ENCODE peak calls at places on chromosomes 16 and 17, in six cellular contexts. W, C, H, K, A and J are unnamed samples.

GRCh38 chr17:6755281-6755680 is 565 bp upstream of the XAF1 start:
- DNase-seq in H (peak), A (peak), C (no peak), K (no peak), W (no peak), J (no peak)

GRCh38 chr16:51982715-51983680 is 563.9 kb downstream of the TOX3 start:
- DNase-seq in W (peak), C (peak), A (peak), K (no peak), H (peak), J (peak)

GRCh38 chr17:8417806-8418205 is 17.9 kb upstream of the NDEL1 start:
- DNase-seq in K (no peak), W (no peak), A (no peak), H (no peak), C (no peak), J (no peak)

GRCh38 chr16:80113876-80114574 is 426.8 kb upstream of the DYNLRB2 start:
- DNase-seq in A (no peak), W (no peak), C (no peak), H (no peak), K (peak), J (no peak)

GRCh38 chr16:53153130-53153529 is 98.3 kb downstream of the CHD9 start:
- DNase-seq in A (no peak), W (no peak), K (no peak), C (no peak), H (no peak), J (no peak)

GRCh38 chr16:54268766-54269165 is 17.8 kb downstream of the IRX3 start:
- DNase-seq in W (no peak), K (no peak), H (no peak), A (no peak), C (no peak), J (no peak)

GRCh38 chr17:77320046-77320445 is 179.3 kb downstream of the SEC14L1 start:
- DNase-seq in A (peak), K (no peak), H (peak), W (no peak), C (peak), J (peak)

GRCh38 chr17:56434610-56435009 is 158.9 kb upstream of the NOG start:
- DNase-seq in C (no peak), A (no peak), H (no peak), W (no peak), K (no peak), J (no peak)

GRCh38 chr17:40779181-40779909 is 3.0 kb downstream of the KRT27 start:
- DNase-seq in A (no peak), K (no peak), C (no peak), W (no peak), H (no peak), J (no peak)

GRCh38 chr17:53313746-53314145 is 509.0 kb upstream of the KIF2B start:
- DNase-seq in W (no peak), A (peak), H (peak), K (no peak), C (no peak), J (peak)

GRCh38 chr17:47822785-47823184 is 1.2 kb upstream of the OSBPL7 start:
- DNase-seq in C (peak), W (no peak), K (no peak), H (no peak), A (no peak), J (no peak)

GRCh38 chr17:47823519-47823918 is 1.9 kb upstream of the OSBPL7 start:
- DNase-seq in W (no peak), K (no peak), A (no peak), C (no peak), H (no peak), J (no peak)

GRCh38 chr17:47821031-47821423 is 567 bp downstream of the OSBPL7 start:
- DNase-seq in K (no peak), H (no peak), C (peak), W (no peak), A (no peak), J (no peak)

GRCh38 chr17:47820023-47820789 is 1.4 kb downstream of the OSBPL7 start:
- DNase-seq in K (no peak), H (no peak), A (no peak), C (peak), W (no peak), J (no peak)

DNA sequence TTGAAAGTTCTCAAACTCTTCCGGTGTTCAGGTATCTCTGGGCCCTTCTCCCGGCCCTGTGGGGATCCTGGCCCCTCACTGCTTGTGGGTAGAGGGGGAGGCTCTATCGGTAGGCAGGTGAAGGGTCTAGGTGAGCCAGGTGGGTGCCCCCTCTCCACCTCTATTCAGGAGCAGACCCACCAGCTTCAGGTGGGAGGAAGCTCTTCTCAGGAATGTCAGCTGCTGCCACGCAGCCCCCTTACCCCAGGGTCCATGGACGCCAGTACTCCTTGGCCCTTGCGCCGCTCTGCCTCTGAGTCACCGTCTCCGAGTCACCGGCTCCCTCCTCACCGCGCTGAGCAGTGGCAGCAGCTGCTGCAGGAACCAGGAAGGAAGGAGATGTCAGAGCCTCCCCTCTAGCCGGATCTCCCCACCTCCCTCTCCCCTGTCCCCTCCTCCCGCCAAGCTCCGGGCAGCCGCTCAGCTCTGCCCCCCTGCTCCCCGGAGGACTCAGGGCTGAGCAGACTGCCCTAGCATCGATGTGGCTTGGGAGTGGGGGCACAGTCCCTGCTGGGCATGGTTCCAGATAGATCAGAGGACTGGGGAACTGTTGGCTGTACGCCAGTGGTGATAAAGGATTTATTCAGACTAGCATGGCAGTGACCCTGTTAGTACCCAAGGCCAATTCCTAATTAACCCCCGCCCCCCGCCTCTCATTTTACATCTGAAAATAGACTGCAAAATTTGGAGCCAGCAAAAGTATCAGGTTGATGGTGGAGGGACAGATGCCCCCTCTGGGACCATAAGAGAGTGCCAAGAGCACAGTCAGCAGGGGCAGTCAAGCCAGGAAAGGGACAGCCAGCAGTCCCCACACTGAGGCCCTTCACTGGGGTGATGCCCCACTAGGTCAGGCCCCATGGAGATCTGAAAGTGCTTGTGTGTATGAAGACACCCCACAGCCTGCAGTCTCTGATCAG is at the start of gene OSBPL7:
- DNase-seq in C (peak), W (peak), H (peak), K (peak), A (peak), J (peak)
- TF ChIP-seq CTCF in C (no peak), W (peak), H (peak), K (no peak), A (peak), J (no peak)

GRCh38 chr17:66088173-66088572 is 103.8 kb downstream of the CEP112 start:
- DNase-seq in C (no peak), H (no peak), A (no peak), W (no peak), K (no peak), J (no peak)
- TF ChIP-seq CTCF in C (no peak), H (no peak), A (no peak), W (no peak), K (no peak), J (no peak)

DNA sequence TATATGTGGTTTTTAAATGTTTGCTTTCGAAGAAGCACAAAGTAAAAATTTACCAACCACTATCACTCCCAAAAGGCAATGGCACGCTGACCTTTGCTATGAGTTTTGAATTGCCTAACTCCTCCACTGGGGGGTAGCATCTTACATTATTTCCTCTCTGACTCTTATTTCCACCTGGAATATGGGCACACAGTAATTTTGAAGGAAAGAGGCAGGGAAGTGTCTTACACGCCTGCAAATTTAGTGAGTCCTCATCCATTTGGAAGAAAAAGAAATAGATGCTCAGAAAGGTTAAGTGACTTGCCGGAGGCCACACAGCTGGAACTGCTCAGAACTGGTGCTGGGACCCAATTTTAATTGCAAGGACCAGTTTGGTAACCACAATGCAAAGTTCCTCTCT is 29.9 kb upstream of the IRX6 start:
- DNase-seq in A (no peak), H (no peak), C (no peak), W (no peak), K (no peak), J (no peak)
- TF ChIP-seq CTCF in A (no peak), H (no peak), C (peak), W (no peak), K (no peak), J (no peak)

GRCh38 chr16:89701425-89702406 is at the start of gene SPATA2L:
- DNase-seq in K (peak), H (peak), A (peak), W (peak), C (peak), J (peak)
- TF ChIP-seq CTCF in K (no peak), H (no peak), A (no peak), W (peak), C (no peak), J (no peak)

GRCh38 chr16:81526935-81527334 is 82.3 kb downstream of the CMIP start:
- DNase-seq in W (no peak), K (peak), H (peak), C (peak), A (peak), J (peak)

GRCh38 chr16:81528258-81528657 is 83.7 kb downstream of the CMIP start:
- DNase-seq in K (no peak), A (no peak), C (no peak), H (no peak), W (no peak), J (no peak)

GRCh38 chr16:81526199-81526598 is 81.6 kb downstream of the CMIP start:
- DNase-seq in W (no peak), A (no peak), K (no peak), H (no peak), C (no peak), J (no peak)

GRCh38 chr16:81530296-81530721 is 85.7 kb downstream of the CMIP start:
- DNase-seq in A (no peak), H (no peak), K (peak), W (no peak), C (no peak), J (no peak)

DNA sequence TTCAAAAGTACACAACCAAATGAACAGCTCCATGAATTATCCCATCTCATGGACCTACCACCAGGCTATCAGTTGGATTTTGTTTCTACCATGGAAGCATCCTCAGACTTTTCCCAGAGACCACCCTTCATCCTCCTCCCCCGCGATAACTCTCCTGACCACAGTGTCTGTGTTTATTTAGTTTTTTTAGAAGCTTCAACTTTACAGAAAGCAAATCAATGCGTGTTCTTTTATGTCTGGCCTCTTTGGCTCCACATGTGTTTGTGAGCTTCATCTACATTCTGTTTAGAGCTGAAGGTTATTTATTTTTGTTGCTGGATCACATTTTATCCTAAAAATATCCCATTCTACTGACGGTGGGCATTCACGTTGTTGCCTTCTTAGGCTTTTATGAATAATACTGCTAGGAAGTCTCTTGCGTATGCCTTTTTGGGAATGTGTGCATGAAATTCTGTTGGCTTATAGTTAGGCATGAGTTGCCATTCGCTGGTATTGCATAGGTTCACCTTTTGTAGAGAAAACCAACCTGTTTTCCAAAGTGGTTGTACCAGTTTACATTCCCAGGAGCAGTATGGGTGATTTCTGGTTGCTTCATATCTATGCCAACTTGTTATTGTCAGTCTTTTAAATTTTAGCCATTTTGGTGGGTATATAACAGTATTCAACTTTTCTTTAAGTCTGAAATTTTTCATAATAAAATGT is 83.0 kb downstream of the CMIP start:
- DNase-seq in H (no peak), A (no peak), C (peak), W (no peak), K (no peak), J (no peak)
- TF ChIP-seq CTCF in H (no peak), A (no peak), C (no peak), W (no peak), K (no peak), J (no peak)

DNA sequence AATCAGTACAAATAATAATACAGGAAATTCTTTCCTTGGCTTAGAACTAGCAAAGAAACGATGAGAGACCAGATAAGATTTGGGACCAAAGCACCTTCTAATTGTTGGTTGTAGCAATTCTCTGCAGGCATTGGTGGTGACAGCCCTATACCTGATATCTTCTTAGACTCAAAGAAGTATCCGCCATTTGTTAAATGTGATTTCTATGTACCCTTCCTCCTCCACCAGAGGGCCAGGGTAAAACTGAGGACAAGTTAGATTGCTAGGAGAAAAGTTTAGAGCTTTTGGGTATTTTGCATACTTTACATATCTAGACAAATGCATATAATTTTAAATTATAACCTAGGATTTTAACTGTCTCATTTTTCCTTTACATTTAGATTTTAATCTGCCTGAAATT is 304.3 kb downstream of the HS3ST4 start:
- DNase-seq in A (no peak), K (no peak), W (no peak), H (no peak), C (no peak), J (no peak)
- TF ChIP-seq CTCF in A (no peak), K (no peak), W (no peak), H (no peak), C (no peak), J (no peak)

DNA sequence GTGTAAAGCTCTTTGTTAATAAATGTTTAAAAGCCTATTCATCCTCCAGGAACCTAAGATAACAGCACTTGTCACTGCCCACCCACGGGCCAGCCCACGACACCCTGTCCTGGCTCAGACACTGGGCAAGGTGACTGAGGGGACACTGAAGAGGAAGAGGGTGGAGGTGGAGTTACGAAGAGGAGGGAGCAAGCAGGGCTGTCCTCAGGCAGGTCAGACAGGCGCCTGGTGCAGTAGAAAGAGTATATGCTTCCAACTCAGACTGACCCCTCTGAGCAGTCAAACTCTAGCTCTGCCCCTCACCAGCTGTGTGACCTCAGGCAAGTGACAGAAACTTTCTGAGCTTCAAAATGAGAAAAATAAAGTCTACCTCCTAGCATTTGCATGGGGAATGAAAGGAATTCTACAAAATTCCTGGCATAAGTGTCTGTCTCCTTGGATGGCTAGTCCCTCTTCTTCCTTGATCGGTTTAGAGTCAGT is 22.8 kb downstream of the TEX2 start:
- DNase-seq in W (no peak), C (no peak), K (no peak), H (peak), A (no peak), J (no peak)
- TF ChIP-seq CTCF in W (no peak), C (peak), K (no peak), H (no peak), A (no peak), J (no peak)

DNA sequence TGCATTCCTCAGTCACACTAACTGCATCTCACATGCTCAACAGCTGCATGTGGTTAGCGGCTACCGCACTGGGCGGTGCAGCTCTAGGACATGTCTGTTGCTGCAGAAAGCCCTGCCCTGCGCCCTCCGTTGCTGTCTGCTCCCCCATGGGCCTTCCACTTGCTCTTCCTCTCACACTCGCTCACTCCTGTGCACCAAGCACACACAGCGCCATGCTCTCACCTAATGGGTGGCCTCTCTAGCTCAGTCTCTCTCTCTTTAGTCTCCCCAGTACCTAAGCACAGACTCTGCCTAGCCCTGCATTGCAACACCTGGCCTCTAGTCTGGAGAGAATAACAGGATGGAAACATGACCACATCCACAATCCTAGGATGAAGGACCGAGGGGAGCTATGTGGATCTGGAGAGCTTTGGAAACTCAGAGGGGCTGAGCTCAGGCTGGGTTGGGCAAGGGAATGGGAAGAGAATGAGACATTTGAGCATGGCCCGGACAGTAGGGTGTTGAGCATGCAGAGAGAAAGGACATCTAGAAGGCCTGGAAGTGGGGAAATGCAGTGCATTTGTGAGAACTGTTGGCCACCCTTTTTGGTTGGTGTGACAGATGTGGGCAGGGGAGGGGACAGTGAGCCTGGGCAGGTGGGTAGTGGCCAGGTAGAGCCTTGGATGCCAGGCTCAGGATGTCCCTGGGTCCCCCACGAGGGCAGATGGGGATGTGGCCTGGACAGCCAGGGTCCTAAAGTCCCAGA is 16.0 kb downstream of the SGCA start:
- DNase-seq in K (no peak), C (no peak), W (no peak), A (peak), H (peak), J (peak)
- TF ChIP-seq CTCF in K (peak), C (no peak), W (no peak), A (peak), H (no peak), J (no peak)

GRCh38 chr16:229731-230281 is 557 bp upstream of the LUC7L start:
- DNase-seq in A (no peak), C (no peak), W (no peak), K (no peak), H (no peak), J (no peak)

GRCh38 chr16:230949-231348 is 1.7 kb upstream of the LUC7L start:
- DNase-seq in W (no peak), K (no peak), H (no peak), C (no peak), A (no peak), J (no peak)

GRCh38 chr16:239948-240277 is 5.3 kb downstream of the FAM234A start:
- DNase-seq in C (peak), H (peak), K (no peak), W (no peak), A (no peak), J (no peak)

GRCh38 chr16:228917-229730 is at the start of gene LUC7L:
- DNase-seq in K (peak), A (peak), W (peak), H (peak), C (peak), J (peak)

GRCh38 chr16:234468-235305 is at the start of gene FAM234A:
- DNase-seq in C (peak), K (peak), A (peak), H (peak), W (peak), J (peak)
- TF ChIP-seq CTCF in C (peak), K (no peak), A (peak), H (peak), W (peak), J (peak)

GRCh38 chr17:45990836-45991235 is 8.2 kb upstream of the STH start:
- DNase-seq in K (no peak), A (no peak), C (peak), H (no peak), W (no peak), J (no peak)
- TF ChIP-seq CTCF in K (no peak), A (peak), C (peak), H (no peak), W (no peak), J (no peak)